ENCODE peak calls at places on chromosomes 6 and 20, in four cellular contexts. M is T-helper 9 cell; V is NCI-H1436; N is naive thymus-derived CD8-positive, alpha-beta T cell. H is an unnamed sample.

GRCh38 chr6:130603391-130603790 is 223.8 kb upstream of the SMLR1 start:
- DNase-seq in V (no peak), M (no peak), N (no peak), H (no peak)

GRCh38 chr6:31697555-31697954 is 5.6 kb downstream of the ABHD16A start:
- DNase-seq in M (no peak), N (no peak), V (no peak), H (no peak)

GRCh38 chr6:122151768-122152167 is 247.7 kb upstream of the HSF2 start:
- DNase-seq in M (no peak), V (no peak), N (no peak), H (no peak)

GRCh38 chr20:52746190-52746589 is 226.0 kb upstream of the TSHZ2 start:
- DNase-seq in N (no peak), V (no peak), M (no peak), H (no peak)

GRCh38 chr6:5763871-5764270 is 242.9 kb downstream of the NRN1 start:
- DNase-seq in M (no peak), N (no peak), V (no peak), H (no peak)

GRCh38 chr6:133487174-133487573 is 246.0 kb downstream of the EYA4 start:
- DNase-seq in N (no peak), M (no peak), V (no peak), H (no peak)

GRCh38 chr6:147040521-147040920 is 163.7 kb upstream of the STXBP5 start:
- DNase-seq in M (no peak), N (no peak), V (no peak), H (no peak)

GRCh38 chr6:61989616-61990015 is 296.4 kb downstream of the KHDRBS2 start:
- DNase-seq in M (no peak), V (no peak), N (no peak), H (no peak)

GRCh38 chr6:30647039-30647801 is at the start of gene C6orf136:
- DNase-seq in N (peak; percentile 93), V (peak; percentile 89), M (peak; percentile 54), H (peak; percentile 93)

GRCh38 chr6:4668271-4669179 is 107.7 kb upstream of the CDYL start:
- DNase-seq in V (no peak), M (no peak), N (no peak), H (no peak)

GRCh38 chr6:31094389-31094881 is 17.9 kb downstream of the C6orf15 start:
- DNase-seq in N (peak; percentile 21), M (peak; percentile 12), V (no peak), H (no peak)

GRCh38 chr20:4509825-4510522 is 211.7 kb upstream of the PRND start:
- DNase-seq in N (no peak), M (no peak), V (no peak), H (no peak)

GRCh38 chr6:25153079-25153478 is 126.1 kb upstream of the CARMIL1 start:
- DNase-seq in N (no peak), V (no peak), M (no peak), H (no peak)

GRCh38 chr20:50215101-50215500 is 24.5 kb downstream of the CEBPB start:
- DNase-seq in V (no peak), M (no peak), N (no peak), H (no peak)

GRCh38 chr6:31139599-31139998 is 733 bp upstream of the PSORS1C2 start:
- DNase-seq in N (no peak), M (no peak), V (no peak), H (no peak)

GRCh38 chr20:57400821-57401564 is 9.8 kb downstream of the RBM38 start:
- DNase-seq in V (peak; percentile 69), N (peak; percentile 47), M (no peak), H (no peak)

GRCh38 chr6:22699046-22699639 is 129.8 kb downstream of the HDGFL1 start:
- DNase-seq in V (no peak), N (no peak), M (no peak), H (no peak)

GRCh38 chr6:156279306-156279969 is 497.7 kb upstream of the ARID1B start:
- DNase-seq in M (no peak), V (no peak), N (no peak), H (no peak)

GRCh38 chr6:111870751-111871064 is 2.5 kb downstream of the FYN start:
- DNase-seq in N (no peak), M (no peak), V (no peak), H (no peak)

GRCh38 chr20:38133680-38134426 is 31.2 kb downstream of the TGM2 start:
- DNase-seq in N (no peak), M (no peak), V (no peak), H (no peak)

GRCh38 chr20:48951646-48952045 is 30.1 kb downstream of the ARFGEF2 start:
- DNase-seq in M (no peak), N (no peak), V (no peak), H (no peak)

GRCh38 chr6:39755231-39755630 is 30.0 kb upstream of the KIF6 start:
- DNase-seq in M (no peak), V (no peak), N (no peak), H (no peak)